ENCODE peak calls at places on chromosome 13, in five cellular contexts. F is OCI-LY7; Q is left lung; L is CD4-positive, alpha-beta T cell; T is psoas muscle. X is an unnamed sample.

GRCh38 chr13:30607908-30608307 is 9.8 kb upstream of the USPL1 start:
- DNase-seq in F (peak; percentile 89), Q (peak; percentile 55), L (peak; percentile 69), T (no peak), X (no peak)

GRCh38 chr13:24670927-24671326 is 9.3 kb upstream of the ATP12A start:
- DNase-seq in F (peak; percentile 73), Q (no peak), L (no peak), T (no peak), X (no peak)

GRCh38 chr13:73722120-73722519 is 412.1 kb downstream of the KLF12 start:
- DNase-seq in F (peak; percentile 3), Q (no peak), L (no peak), T (no peak), X (no peak)

GRCh38 chr13:48542581-48543341 is 9.9 kb upstream of the RCBTB2 start:
- DNase-seq in F (peak; percentile 40), Q (peak; percentile 57), L (no peak), T (peak; percentile 74), X (no peak)

GRCh38 chr13:98307744-98308524 is 130.9 kb upstream of the RNF113B start:
- DNase-seq in F (no peak), Q (no peak), L (no peak), T (no peak), X (no peak)

GRCh38 chr13:43023244-43023931 is at the start of gene DNAJC15:
- DNase-seq in F (peak; percentile 27), Q (peak; percentile 80), L (peak; percentile 78), T (peak; percentile 95), X (peak; percentile 86)

GRCh38 chr13:50678464-50679162 is 164.9 kb downstream of the DLEU7 start:
- DNase-seq in F (no peak), Q (no peak), L (no peak), T (no peak), X (no peak)

GRCh38 chr13:110503979-110504499 is 57.5 kb downstream of the RAB20 start:
- DNase-seq in F (no peak), Q (no peak), L (no peak), T (no peak), X (no peak)

GRCh38 chr13:65985632-65986031 is 1244.5 kb downstream of the PCDH9 start:
- DNase-seq in F (no peak), Q (no peak), L (no peak), T (no peak), X (no peak)

GRCh38 chr13:48233886-48234488 is 981 bp downstream of the ITM2B start:
- DNase-seq in F (no peak), Q (no peak), L (no peak), T (no peak), X (no peak)

GRCh38 chr13:40433577-40433976 is 232.9 kb downstream of the FOXO1 start:
- DNase-seq in F (peak; percentile 86), Q (no peak), L (no peak), T (no peak), X (no peak)

GRCh38 chr13:92158335-92158734 is 759.9 kb downstream of the GPC5 start:
- DNase-seq in F (no peak), Q (no peak), L (no peak), T (no peak), X (no peak)

GRCh38 chr13:30743319-30744055 is 8.1 kb downstream of the ALOX5AP start:
- DNase-seq in F (no peak), Q (no peak), L (no peak), T (peak; percentile 61), X (peak; percentile 10)

GRCh38 chr13:91520952-91521351 is 122.5 kb downstream of the GPC5 start:
- DNase-seq in F (no peak), Q (no peak), L (no peak), T (no peak), X (no peak)

GRCh38 chr13:97904059-97904458 is 49.4 kb upstream of the IPO5 start:
- DNase-seq in F (no peak), Q (no peak), L (no peak), T (no peak), X (no peak)

GRCh38 chr13:40983269-40983668 is 35.8 kb downstream of the ELF1 start:
- DNase-seq in F (no peak), Q (no peak), L (no peak), T (no peak), X (no peak)

GRCh38 chr13:103078145-103078544 is 11.9 kb upstream of the SLC10A2 start:
- DNase-seq in F (no peak), Q (no peak), L (no peak), T (no peak), X (no peak)

GRCh38 chr13:90414691-90415596 is 932.5 kb upstream of the MIR17HG start:
- DNase-seq in F (no peak), Q (no peak), L (no peak), T (no peak), X (no peak)

GRCh38 chr13:86737334-86737932 is 933.7 kb upstream of the SLITRK5 start:
- DNase-seq in F (no peak), Q (no peak), L (no peak), T (no peak), X (no peak)

GRCh38 chr13:27969073-27969865 is at the start of gene CDX2:
- DNase-seq in F (no peak), Q (no peak), L (no peak), T (no peak), X (no peak)

GRCh38 chr13:34654682-34655081 is 287.4 kb upstream of the NBEA start:
- DNase-seq in F (no peak), Q (no peak), L (no peak), T (no peak), X (no peak)

GRCh38 chr13:66099825-66100224 is 1130.3 kb downstream of the PCDH9 start:
- DNase-seq in F (no peak), Q (no peak), L (no peak), T (no peak), X (no peak)

GRCh38 chr13:101552797-101553196 is 100.3 kb downstream of the ITGBL1 start:
- DNase-seq in F (no peak), Q (no peak), L (no peak), T (no peak), X (no peak)

GRCh38 chr13:40171566-40171965 is 494.9 kb downstream of the FOXO1 start:
- DNase-seq in F (no peak), Q (no peak), L (no peak), T (no peak), X (no peak)

GRCh38 chr13:59480398-59480797 is 683.3 kb downstream of the DIAPH3 start:
- DNase-seq in F (no peak), Q (no peak), L (no peak), T (no peak), X (no peak)

GRCh38 chr13:81138353-81138995 is 797.5 kb upstream of the SPRY2 start:
- DNase-seq in F (no peak), Q (no peak), L (no peak), T (no peak), X (no peak)

DNA sequence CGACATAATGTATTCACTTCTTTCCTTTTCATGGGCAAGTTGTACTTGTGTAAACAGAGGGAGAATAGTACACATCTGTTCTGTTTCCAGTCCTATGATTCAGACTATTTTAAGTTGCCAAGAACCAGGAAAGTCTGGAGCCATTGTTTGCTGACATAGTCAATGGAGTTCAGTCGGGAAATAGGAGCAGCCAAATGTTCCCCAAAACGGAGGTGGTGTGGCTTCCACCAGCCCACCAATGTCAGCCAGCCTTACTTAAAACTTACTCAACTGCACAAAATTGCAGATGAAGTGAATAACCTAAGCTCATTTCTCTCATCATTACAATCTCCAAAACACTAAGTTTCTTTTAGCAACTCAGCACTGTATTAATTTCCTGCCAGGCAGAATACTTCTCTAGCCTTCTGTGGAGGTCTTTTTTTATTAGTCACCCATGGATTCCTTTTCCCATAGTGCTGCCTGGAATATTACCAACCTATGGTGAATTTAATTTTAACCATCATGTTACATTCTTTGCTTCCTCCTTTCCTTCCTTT is 22.3 kb upstream of the CSNK1A1L start:
- DNase-seq in F (no peak), Q (no peak), L (no peak), T (no peak), X (no peak)
- H3K27ac ChIP-seq in F (no peak overlapping the region), Q (peak overlapping the region; percentile 46), L (no peak overlapping the region), T (no peak overlapping the region), X (peak overlapping the region; percentile 38)

GRCh38 chr13:104253063-104253680 is 1187.0 kb upstream of the SLC10A2 start:
- DNase-seq in F (no peak), Q (no peak), L (no peak), T (no peak), X (no peak)
- H3K27ac ChIP-seq in F (no peak overlapping the region), Q (no peak overlapping the region), L (no peak overlapping the region), T (no peak overlapping the region), X (no peak overlapping the region)

GRCh38 chr13:20991741-20992520 is 69.5 kb downstream of the LATS2 start:
- DNase-seq in F (no peak), Q (no peak), L (no peak), T (no peak), X (no peak)

GRCh38 chr13:20990910-20991525 is 70.4 kb downstream of the LATS2 start:
- DNase-seq in F (no peak), Q (no peak), L (no peak), T (peak; percentile 59), X (no peak)

GRCh38 chr13:20988033-20988908 is 73.1 kb downstream of the LATS2 start:
- DNase-seq in F (no peak), Q (no peak), L (no peak), T (no peak), X (no peak)

GRCh38 chr13:20988909-20989735 is 72.3 kb downstream of the LATS2 start:
- DNase-seq in F (no peak), Q (no peak), L (no peak), T (no peak), X (no peak)

GRCh38 chr13:20989883-20990282 is 71.5 kb downstream of the LATS2 start:
- DNase-seq in F (no peak), Q (no peak), L (no peak), T (no peak), X (no peak)
- H3K27ac ChIP-seq in F (no peak overlapping the region), Q (no peak overlapping the region), L (no peak overlapping the region), T (peak overlapping the region; percentile 24), X (no peak overlapping the region)

GRCh38 chr13:60494296-60494695 is 97.3 kb downstream of the TDRD3 start:
- DNase-seq in F (no peak), Q (no peak), L (no peak), T (no peak), X (no peak)
- H3K27ac ChIP-seq in F (no peak overlapping the region), Q (no peak overlapping the region), L (no peak overlapping the region), T (no peak overlapping the region), X (no peak overlapping the region)

DNA sequence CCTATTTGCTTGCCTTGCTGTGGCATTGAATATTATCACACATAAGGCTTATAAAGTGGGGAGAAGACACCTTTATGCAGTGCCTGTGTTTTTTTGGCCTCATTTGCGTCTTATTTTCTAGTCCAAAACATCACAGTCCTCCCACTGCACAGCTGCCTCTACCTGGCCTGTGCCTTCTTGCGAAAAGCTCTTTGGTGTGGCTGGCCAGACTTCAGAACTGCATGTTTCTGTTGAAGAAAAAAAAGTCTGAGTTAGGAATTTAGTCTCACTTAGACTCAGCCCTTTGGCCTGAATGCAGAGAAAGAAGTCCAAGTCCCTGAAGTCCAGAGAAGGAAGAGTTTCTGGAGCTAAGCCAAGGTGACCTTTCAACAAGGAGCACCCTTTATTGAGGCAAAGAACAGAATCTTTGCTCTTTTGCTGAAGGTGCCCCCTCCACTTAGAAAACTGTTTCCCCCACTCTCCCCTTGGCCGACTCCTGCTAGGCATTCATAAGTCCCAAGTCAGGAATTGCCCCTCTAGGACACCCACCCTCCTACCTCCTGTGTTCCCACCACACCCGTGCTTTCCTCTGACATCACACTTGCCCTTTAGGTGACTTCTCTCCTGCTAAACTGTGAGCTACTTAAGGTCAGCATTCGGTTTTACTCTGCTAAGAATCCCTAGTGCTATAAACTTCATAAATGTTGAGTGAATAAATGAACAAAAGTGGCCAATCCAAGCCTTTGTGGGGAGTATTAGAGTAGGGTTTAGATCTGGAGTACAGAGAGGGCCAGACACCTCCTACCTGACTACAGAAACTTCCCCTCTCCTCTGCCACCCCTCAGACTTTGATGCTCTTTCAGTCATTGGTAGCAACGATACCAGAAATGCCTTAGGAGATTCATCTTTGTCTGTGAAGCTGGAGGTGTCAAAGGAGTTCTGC is 226.8 kb downstream of the LACC1 start:
- DNase-seq in F (no peak), Q (no peak), L (no peak), T (no peak), X (no peak)
- H3K27ac ChIP-seq in F (no peak overlapping the region), Q (no peak overlapping the region), L (no peak overlapping the region), T (no peak overlapping the region), X (no peak overlapping the region)

X was measured in caudate nucleus.